ENCODE peak calls at places on chromosome 6, in five cellular contexts. B is mucosa of descending colon, F is cardiac muscle cell, G is iPS DF 6.9, N is AG10803. V is an unnamed sample.

GRCh38 chr6:341914-342831 is 49.4 kb upstream of the IRF4 start:
- DNase-seq in B (no peak), F (no peak), G (no peak), N (no peak), V (no peak)

GRCh38 chr6:105771313-105771970 is 314.7 kb upstream of the PRDM1 start:
- DNase-seq in B (no peak), F (no peak), G (no peak), N (peak), V (no peak)

GRCh38 chr6:23365732-23366131 is 760.3 kb upstream of the NRSN1 start:
- DNase-seq in B (no peak), F (no peak), G (no peak), N (no peak), V (no peak)

GRCh38 chr6:127457444-127458064 is 1.6 kb downstream of the KIAA0408 start:
- DNase-seq in B (no peak), F (no peak), G (no peak), N (peak), V (no peak)

GRCh38 chr6:42203217-42203616 is 8.5 kb upstream of the GUCA1B start:
- DNase-seq in B (no peak), F (no peak), G (no peak), N (no peak), V (no peak)

GRCh38 chr6:149614352-149614751 is 34.2 kb downstream of the KATNA1 start:
- DNase-seq in B (no peak), F (no peak), G (no peak), N (peak), V (no peak)

GRCh38 chr6:10529231-10529801 is 8.2 kb downstream of the GCNT2 start:
- DNase-seq in B (no peak), F (no peak), G (no peak), N (no peak), V (no peak)

GRCh38 chr6:88119769-88120168 is 46.4 kb downstream of the CNR1 start:
- DNase-seq in B (no peak), F (peak), G (no peak), N (no peak), V (no peak)

GRCh38 chr6:36028088-36028886 is 679 bp downstream of the MAPK14 start:
- DNase-seq in B (peak), F (peak), G (no peak), N (no peak), V (no peak)

GRCh38 chr6:47130086-47130485 is 88.0 kb upstream of the ADGRF1 start:
- DNase-seq in B (no peak), F (peak), G (no peak), N (no peak), V (no peak)

GRCh38 chr6:85402071-85402470 is 47.8 kb upstream of the NT5E start:
- DNase-seq in B (no peak), F (no peak), G (no peak), N (peak), V (no peak)

GRCh38 chr6:117829594-117830319 is 77.3 kb upstream of the SLC35F1 start:
- DNase-seq in B (no peak), F (peak), G (no peak), N (peak), V (peak)

GRCh38 chr6:139985236-139985815 is 610.9 kb upstream of the CITED2 start:
- DNase-seq in B (no peak), F (no peak), G (no peak), N (no peak), V (no peak)

GRCh38 chr6:29967379-29968010 is 25.2 kb downstream of the HLA-A start:
- DNase-seq in B (peak), F (no peak), G (no peak), N (no peak), V (peak)

GRCh38 chr6:123965894-123966293 is 162.2 kb downstream of the NKAIN2 start:
- DNase-seq in B (no peak), F (peak), G (peak), N (no peak), V (no peak)

GRCh38 chr6:38261626-38262025 is 378.1 kb downstream of the BTBD9 start:
- DNase-seq in B (no peak), F (no peak), G (no peak), N (no peak), V (no peak)

GRCh38 chr6:149289966-149290365 is 27.5 kb upstream of the TAB2 start:
- DNase-seq in B (no peak), F (no peak), G (no peak), N (no peak), V (no peak)

GRCh38 chr6:33820243-33820642 is 16.4 kb upstream of the MLN start:
- DNase-seq in B (no peak), F (no peak), G (no peak), N (no peak), V (no peak)

GRCh38 chr6:37176268-37177082 is 6.5 kb downstream of the PIM1 start:
- DNase-seq in B (no peak), F (no peak), G (no peak), N (no peak), V (no peak)

GRCh38 chr6:91569071-91569470 is 982.2 kb upstream of the MAP3K7 start:
- DNase-seq in B (no peak), F (no peak), G (no peak), N (no peak), V (no peak)

GRCh38 chr6:122389704-122390103 is 9.7 kb upstream of the HSF2 start:
- DNase-seq in B (no peak), F (no peak), G (no peak), N (no peak), V (no peak)

GRCh38 chr6:80203283-80203682 is 96.8 kb downstream of the BCKDHB start:
- DNase-seq in B (no peak), F (no peak), G (no peak), N (no peak), V (no peak)

GRCh38 chr6:100296810-100297544 is 167.7 kb downstream of the SIM1 start:
- DNase-seq in B (no peak), F (no peak), G (no peak), N (peak), V (peak)

GRCh38 chr6:168263351-168263905 is 56.1 kb downstream of the DACT2 start:
- DNase-seq in B (no peak), F (no peak), G (no peak), N (no peak), V (no peak)

GRCh38 chr6:11700118-11700718 is 78.4 kb downstream of the ADTRP start:
- DNase-seq in B (peak), F (peak), G (no peak), N (peak), V (peak)

GRCh38 chr6:167647333-167647732 is 179.4 kb upstream of the AFDN start:
- DNase-seq in B (no peak), F (no peak), G (no peak), N (no peak), V (no peak)

GRCh38 chr6:44225579-44226325 is 2.4 kb downstream of the SLC29A1 start:
- DNase-seq in B (no peak), F (no peak), G (no peak), N (no peak), V (no peak)

GRCh38 chr6:44224154-44224977 is 971 bp downstream of the SLC29A1 start:
- DNase-seq in B (no peak), F (peak), G (no peak), N (no peak), V (no peak)

GRCh38 chr6:44226368-44227137 is 3.2 kb downstream of the SLC29A1 start:
- DNase-seq in B (no peak), F (peak), G (no peak), N (no peak), V (no peak)

GRCh38 chr6:44223471-44224153 is at the start of gene SLC29A1:
- DNase-seq in B (peak), F (peak), G (no peak), N (no peak), V (no peak)

DNA sequence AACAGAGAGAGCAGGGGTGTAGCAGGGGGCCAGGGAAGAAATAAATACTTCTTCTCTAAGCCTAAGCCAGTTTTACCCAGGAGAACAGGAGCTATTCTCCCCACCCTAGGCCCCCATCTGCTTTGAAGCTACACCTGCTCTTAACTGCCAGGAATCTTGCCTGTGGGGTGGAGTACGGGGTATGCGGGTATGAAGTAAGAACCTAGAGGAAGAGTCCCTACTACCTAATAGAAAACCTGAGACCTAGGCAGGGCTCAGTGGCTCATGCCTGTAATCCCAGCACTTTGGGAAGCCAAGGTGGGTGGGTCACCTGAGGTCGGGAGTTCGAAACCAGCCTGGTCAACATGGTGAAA is 1.6 kb downstream of the SLC29A1 start:
- DNase-seq in B (no peak), F (no peak), G (no peak), N (no peak), V (no peak)
- H3K4me3 ChIP-seq in B (no peak), F (no peak), G (no peak), N (no peak), V (no peak)

GRCh38 chr6:98828210-98828798 is 6.1 kb upstream of the POU3F2 start:
- DNase-seq in B (no peak), F (no peak), G (no peak), N (no peak), V (no peak)
- H3K4me3 ChIP-seq in B (no peak), F (no peak), G (no peak), N (no peak), V (no peak)

GRCh38 chr6:7086488-7086887 is 21.3 kb upstream of the RREB1 start:
- DNase-seq in B (peak), F (no peak), G (no peak), N (peak), V (no peak)
- H3K4me3 ChIP-seq in B (no peak), F (no peak), G (no peak), N (peak), V (no peak)

GRCh38 chr6:26553739-26554668 is 15.8 kb downstream of the HMGN4 start:
- DNase-seq in B (peak), F (peak), G (no peak), N (peak), V (peak)

GRCh38 chr6:26553264-26553738 is 15.1 kb downstream of the HMGN4 start:
- DNase-seq in B (peak), F (peak), G (no peak), N (peak), V (no peak)

GRCh38 chr6:26554669-26555504 is 16.7 kb downstream of the HMGN4 start:
- DNase-seq in B (no peak), F (no peak), G (no peak), N (peak), V (no peak)

GRCh38 chr6:26556263-26557070 is 18.3 kb downstream of the HMGN4 start:
- DNase-seq in B (no peak), F (no peak), G (no peak), N (peak), V (peak)

GRCh38 chr6:26555505-26556262 is 17.5 kb downstream of the HMGN4 start:
- DNase-seq in B (no peak), F (no peak), G (no peak), N (no peak), V (no peak)
- H3K4me3 ChIP-seq in B (no peak), F (peak), G (peak), N (peak), V (peak)

GRCh38 chr6:73451166-73452106 is 661 bp downstream of the CGAS start:
- DNase-seq in B (peak), F (peak), G (no peak), N (peak), V (no peak)
- H3K4me3 ChIP-seq in B (peak), F (peak), G (peak), N (peak), V (no peak)

DNA sequence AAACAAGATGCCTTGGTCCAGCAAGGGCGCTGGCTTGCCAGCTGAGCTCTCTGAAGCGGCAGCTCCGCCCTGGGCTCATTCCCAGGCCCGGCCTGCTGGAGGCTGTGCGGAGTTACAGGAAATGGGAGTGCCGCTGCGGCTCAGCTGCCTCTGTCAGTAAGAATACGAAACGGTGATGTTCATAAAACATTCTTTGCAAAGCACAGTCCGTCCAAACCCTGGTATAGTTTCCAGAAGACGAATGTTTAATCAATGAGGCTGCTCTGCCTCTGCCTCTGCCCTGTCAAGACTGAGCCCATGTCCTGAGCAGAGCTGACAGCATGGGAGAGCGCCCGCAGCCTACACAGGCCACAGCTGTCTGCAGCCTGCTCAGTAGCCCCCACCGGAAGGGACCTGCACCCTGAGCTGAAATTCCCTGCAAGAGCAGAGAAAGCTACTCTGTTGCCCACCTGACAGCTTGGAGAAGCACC is 153.3 kb upstream of the SNX9 start:
- DNase-seq in B (peak), F (peak), G (peak), N (peak), V (no peak)
- H3K4me3 ChIP-seq in B (no peak), F (no peak), G (no peak), N (peak), V (no peak)